ENCODE peak calls at places on chromosomes 5 and 9, in six cellular contexts. One of them, this sample, is unnamed. For H3K9me3, the result is how much of the 10 kb centered on the place peaks cover.

GRCh38 chr5:110751902-110752762 is 13.3 kb downstream of the SLC25A46 start:
- DNase-seq in ovary: no peak
- DNase-seq in uterus: no peak
- DNase-seq in pancreas: no peak
- DNase-seq in OCI-LY7: no peak
- DNase-seq in CD8-positive, alpha-beta T cell: no peak
- DNase-seq in this sample: no peak

GRCh38 chr5:102600964-102601363 is 102.2 kb upstream of the SLCO6A1 start:
- DNase-seq in ovary: no peak
- DNase-seq in uterus: no peak
- DNase-seq in pancreas: no peak
- DNase-seq in OCI-LY7: no peak
- DNase-seq in CD8-positive, alpha-beta T cell: no peak
- DNase-seq in this sample: no peak

GRCh38 chr5:172499287-172499686 is 45.0 kb upstream of the SH3PXD2B start:
- DNase-seq in ovary: no peak
- DNase-seq in uterus: peak
- DNase-seq in pancreas: no peak
- DNase-seq in OCI-LY7: no peak
- DNase-seq in CD8-positive, alpha-beta T cell: no peak
- DNase-seq in this sample: no peak

GRCh38 chr9:126499005-126499910 is 114.5 kb upstream of the LMX1B start:
- DNase-seq in ovary: no peak
- DNase-seq in uterus: peak
- DNase-seq in pancreas: peak
- DNase-seq in OCI-LY7: peak
- DNase-seq in CD8-positive, alpha-beta T cell: peak
- DNase-seq in this sample: peak

GRCh38 chr5:142866563-142867275 is 96.5 kb downstream of the ARHGAP26 start:
- DNase-seq in ovary: no peak
- DNase-seq in uterus: peak
- DNase-seq in pancreas: peak
- DNase-seq in OCI-LY7: peak
- DNase-seq in CD8-positive, alpha-beta T cell: peak
- DNase-seq in this sample: peak

GRCh38 chr5:153782589-153783238 is 256.0 kb downstream of the FAM114A2 start:
- DNase-seq in ovary: no peak
- DNase-seq in uterus: no peak
- DNase-seq in pancreas: no peak
- DNase-seq in OCI-LY7: no peak
- DNase-seq in CD8-positive, alpha-beta T cell: no peak
- DNase-seq in this sample: no peak

GRCh38 chr9:107637421-107638420 is 148.2 kb upstream of the KLF4 start:
- DNase-seq in ovary: peak
- DNase-seq in uterus: peak
- DNase-seq in pancreas: peak
- DNase-seq in OCI-LY7: no peak
- DNase-seq in CD8-positive, alpha-beta T cell: no peak
- DNase-seq in this sample: peak

GRCh38 chr5:163841-164240 is 27.5 kb upstream of the LRRC14B start:
- DNase-seq in ovary: peak
- DNase-seq in uterus: no peak
- DNase-seq in pancreas: no peak
- DNase-seq in OCI-LY7: no peak
- DNase-seq in CD8-positive, alpha-beta T cell: no peak
- DNase-seq in this sample: no peak

GRCh38 chr5:51302358-51302757 is 80.9 kb upstream of the ISL1 start:
- DNase-seq in ovary: no peak
- DNase-seq in uterus: no peak
- DNase-seq in pancreas: no peak
- DNase-seq in OCI-LY7: no peak
- DNase-seq in CD8-positive, alpha-beta T cell: no peak
- DNase-seq in this sample: no peak

GRCh38 chr9:72615931-72616330 is 94.5 kb downstream of the TMC1 start:
- DNase-seq in ovary: no peak
- DNase-seq in uterus: no peak
- DNase-seq in pancreas: no peak
- DNase-seq in OCI-LY7: no peak
- DNase-seq in CD8-positive, alpha-beta T cell: no peak
- DNase-seq in this sample: no peak

GRCh38 chr5:143063175-143063970 is 293.2 kb downstream of the ARHGAP26 start:
- DNase-seq in ovary: peak
- DNase-seq in uterus: peak
- DNase-seq in pancreas: no peak
- DNase-seq in OCI-LY7: no peak
- DNase-seq in CD8-positive, alpha-beta T cell: no peak
- DNase-seq in this sample: no peak

GRCh38 chr9:91036826-91037510 is 235.3 kb downstream of the SYK start:
- DNase-seq in ovary: peak
- DNase-seq in uterus: peak
- DNase-seq in pancreas: peak
- DNase-seq in OCI-LY7: peak
- DNase-seq in CD8-positive, alpha-beta T cell: peak
- DNase-seq in this sample: peak

GRCh38 chr5:54115768-54116403 is 194.5 kb downstream of the ARL15 start:
- DNase-seq in ovary: no peak
- DNase-seq in uterus: no peak
- DNase-seq in pancreas: no peak
- DNase-seq in OCI-LY7: no peak
- DNase-seq in CD8-positive, alpha-beta T cell: no peak
- DNase-seq in this sample: peak

GRCh38 chr5:177035982-177036381 is 13.5 kb downstream of the ZNF346 start:
- DNase-seq in ovary: no peak
- DNase-seq in uterus: no peak
- DNase-seq in pancreas: no peak
- DNase-seq in OCI-LY7: no peak
- DNase-seq in CD8-positive, alpha-beta T cell: no peak
- DNase-seq in this sample: no peak

GRCh38 chr5:79488775-79489174 is 25.2 kb downstream of the HOMER1 start:
- DNase-seq in ovary: no peak
- DNase-seq in uterus: no peak
- DNase-seq in pancreas: no peak
- DNase-seq in OCI-LY7: no peak
- DNase-seq in CD8-positive, alpha-beta T cell: no peak
- DNase-seq in this sample: no peak

GRCh38 chr9:75993434-75993833 is 103.0 kb downstream of the PCSK5 start:
- DNase-seq in ovary: no peak
- DNase-seq in uterus: no peak
- DNase-seq in pancreas: no peak
- DNase-seq in OCI-LY7: no peak
- DNase-seq in CD8-positive, alpha-beta T cell: no peak
- DNase-seq in this sample: no peak

GRCh38 chr9:138117836-138118235 is 240.3 kb downstream of the CACNA1B start:
- DNase-seq in ovary: no peak
- DNase-seq in uterus: no peak
- DNase-seq in pancreas: no peak
- DNase-seq in OCI-LY7: no peak
- DNase-seq in CD8-positive, alpha-beta T cell: no peak
- DNase-seq in this sample: no peak
- H3K9me3 ChIP-seq in ovary: under half
- H3K9me3 ChIP-seq in uterus: under half
- H3K9me3 ChIP-seq in pancreas: under half
- H3K9me3 ChIP-seq in OCI-LY7: under half
- H3K9me3 ChIP-seq in CD8-positive, alpha-beta T cell: under half
- H3K9me3 ChIP-seq in this sample: under half

DNA sequence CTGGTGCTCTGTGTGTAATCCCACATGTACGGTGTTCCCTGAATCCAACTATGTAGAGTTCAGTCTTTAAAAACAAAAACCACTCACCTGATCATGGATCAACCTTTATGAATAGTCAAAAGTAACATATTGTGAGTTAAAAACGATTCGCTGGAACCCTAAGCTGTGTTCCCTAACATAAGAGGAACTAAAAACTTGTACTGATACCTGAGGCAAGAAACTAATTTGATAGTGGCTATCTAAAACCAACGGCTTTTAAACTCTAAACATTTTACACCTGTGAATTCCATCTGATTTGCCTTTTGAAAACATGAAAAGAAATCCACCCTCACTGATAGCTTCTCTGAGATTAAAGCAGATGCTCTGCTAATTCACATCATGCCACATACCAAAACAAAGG is 101.5 kb downstream of the DEPDC1B start:
- DNase-seq in ovary: no peak
- DNase-seq in uterus: no peak
- DNase-seq in pancreas: no peak
- DNase-seq in OCI-LY7: peak
- DNase-seq in CD8-positive, alpha-beta T cell: no peak
- DNase-seq in this sample: no peak
- H3K9me3 ChIP-seq in ovary: under half
- H3K9me3 ChIP-seq in uterus: under half
- H3K9me3 ChIP-seq in pancreas: under half
- H3K9me3 ChIP-seq in OCI-LY7: under half
- H3K9me3 ChIP-seq in CD8-positive, alpha-beta T cell: under half
- H3K9me3 ChIP-seq in this sample: under half

GRCh38 chr9:135225619-135226228 is 138.3 kb downstream of the OLFM1 start:
- DNase-seq in ovary: no peak
- DNase-seq in uterus: no peak
- DNase-seq in pancreas: no peak
- DNase-seq in OCI-LY7: no peak
- DNase-seq in CD8-positive, alpha-beta T cell: no peak
- DNase-seq in this sample: no peak
- H3K9me3 ChIP-seq in ovary: under half
- H3K9me3 ChIP-seq in uterus: under half
- H3K9me3 ChIP-seq in pancreas: under half
- H3K9me3 ChIP-seq in OCI-LY7: under half
- H3K9me3 ChIP-seq in CD8-positive, alpha-beta T cell: under half
- H3K9me3 ChIP-seq in this sample: under half

GRCh38 chr5:180852510-180852909 is 8.6 kb downstream of the ZFP62 start:
- DNase-seq in ovary: no peak
- DNase-seq in uterus: no peak
- DNase-seq in pancreas: no peak
- DNase-seq in OCI-LY7: no peak
- DNase-seq in CD8-positive, alpha-beta T cell: no peak
- DNase-seq in this sample: no peak

GRCh38 chr5:180849827-180850226 is 11.2 kb downstream of the ZFP62 start:
- DNase-seq in ovary: no peak
- DNase-seq in uterus: no peak
- DNase-seq in pancreas: no peak
- DNase-seq in OCI-LY7: no peak
- DNase-seq in CD8-positive, alpha-beta T cell: no peak
- DNase-seq in this sample: no peak

GRCh38 chr5:180850434-180851078 is 10.5 kb downstream of the ZFP62 start:
- DNase-seq in ovary: no peak
- DNase-seq in uterus: no peak
- DNase-seq in pancreas: no peak
- DNase-seq in OCI-LY7: no peak
- DNase-seq in CD8-positive, alpha-beta T cell: no peak
- DNase-seq in this sample: no peak

GRCh38 chr5:180853522-180853921 is 7.6 kb downstream of the ZFP62 start:
- DNase-seq in ovary: no peak
- DNase-seq in uterus: no peak
- DNase-seq in pancreas: no peak
- DNase-seq in OCI-LY7: no peak
- DNase-seq in CD8-positive, alpha-beta T cell: no peak
- DNase-seq in this sample: no peak

DNA sequence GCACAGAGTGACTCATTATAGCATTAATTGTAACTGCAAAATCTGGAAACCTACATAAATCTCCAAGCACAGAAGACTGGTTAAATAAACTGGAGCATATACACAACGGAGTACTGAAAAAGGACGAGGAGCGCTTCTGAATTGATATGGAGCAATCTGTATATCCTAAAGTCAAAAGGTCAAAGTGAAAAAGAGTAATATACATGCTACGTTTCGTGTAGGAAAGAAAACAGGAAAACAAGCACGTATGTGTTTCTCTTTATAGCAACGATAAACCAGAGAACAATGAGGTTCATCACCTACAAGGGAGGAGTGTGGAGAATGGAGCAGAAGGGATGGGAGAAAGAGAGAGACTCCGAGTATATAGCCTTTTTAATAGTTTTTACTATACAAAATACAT is 8.0 kb downstream of the ZFP62 start:
- DNase-seq in ovary: no peak
- DNase-seq in uterus: no peak
- DNase-seq in pancreas: no peak
- DNase-seq in OCI-LY7: no peak
- DNase-seq in CD8-positive, alpha-beta T cell: no peak
- DNase-seq in this sample: no peak
- H3K9me3 ChIP-seq in ovary: under half
- H3K9me3 ChIP-seq in uterus: under half
- H3K9me3 ChIP-seq in pancreas: under half
- H3K9me3 ChIP-seq in OCI-LY7: under half
- H3K9me3 ChIP-seq in CD8-positive, alpha-beta T cell: under half
- H3K9me3 ChIP-seq in this sample: under half

DNA sequence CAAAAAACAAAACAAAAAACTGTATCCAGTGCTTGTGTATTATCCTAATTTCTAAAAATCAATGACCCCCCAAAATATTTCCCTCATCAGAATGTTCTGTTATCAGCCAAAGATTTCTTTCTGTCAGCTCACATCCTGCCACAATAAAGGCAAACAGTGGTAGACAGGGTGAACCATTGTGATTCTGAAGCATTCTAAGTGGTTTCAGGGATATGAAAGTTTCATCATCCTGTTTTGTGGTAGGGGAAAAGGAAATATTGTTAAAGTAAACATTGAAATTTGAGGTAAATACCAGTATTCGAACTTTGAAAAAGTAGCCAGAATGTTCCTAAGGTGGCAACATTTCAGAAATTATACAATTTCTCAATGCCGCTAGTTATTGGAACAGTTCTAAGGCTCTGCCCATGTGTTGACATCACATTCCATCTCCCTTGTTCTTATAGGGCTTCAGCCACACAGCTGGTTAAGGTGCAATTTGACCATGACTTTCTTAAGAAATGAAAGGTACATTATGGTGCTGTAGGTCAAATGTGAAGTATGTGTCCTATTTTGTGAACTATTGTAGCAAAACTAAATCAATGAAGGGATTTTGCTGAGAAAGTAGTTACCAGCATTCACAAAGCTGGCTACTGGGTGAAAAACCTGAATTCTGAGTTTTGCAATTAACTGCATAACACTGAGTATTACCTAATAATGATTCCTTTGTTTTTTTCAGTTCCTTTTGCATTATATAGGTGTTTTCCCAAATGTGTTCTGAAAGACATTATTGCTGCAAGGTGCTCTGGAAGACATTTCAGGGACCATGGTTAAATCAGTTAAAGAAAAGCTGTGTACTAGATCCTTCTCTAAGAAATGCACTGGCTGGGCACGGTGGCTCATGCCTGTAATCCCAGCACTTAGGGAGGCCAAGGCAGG is 107.6 kb upstream of the RASGRF2 start:
- DNase-seq in ovary: no peak
- DNase-seq in uterus: no peak
- DNase-seq in pancreas: no peak
- DNase-seq in OCI-LY7: no peak
- DNase-seq in CD8-positive, alpha-beta T cell: no peak
- DNase-seq in this sample: no peak
- H3K9me3 ChIP-seq in ovary: under half
- H3K9me3 ChIP-seq in uterus: under half
- H3K9me3 ChIP-seq in pancreas: under half
- H3K9me3 ChIP-seq in OCI-LY7: under half
- H3K9me3 ChIP-seq in CD8-positive, alpha-beta T cell: under half
- H3K9me3 ChIP-seq in this sample: under half

DNA sequence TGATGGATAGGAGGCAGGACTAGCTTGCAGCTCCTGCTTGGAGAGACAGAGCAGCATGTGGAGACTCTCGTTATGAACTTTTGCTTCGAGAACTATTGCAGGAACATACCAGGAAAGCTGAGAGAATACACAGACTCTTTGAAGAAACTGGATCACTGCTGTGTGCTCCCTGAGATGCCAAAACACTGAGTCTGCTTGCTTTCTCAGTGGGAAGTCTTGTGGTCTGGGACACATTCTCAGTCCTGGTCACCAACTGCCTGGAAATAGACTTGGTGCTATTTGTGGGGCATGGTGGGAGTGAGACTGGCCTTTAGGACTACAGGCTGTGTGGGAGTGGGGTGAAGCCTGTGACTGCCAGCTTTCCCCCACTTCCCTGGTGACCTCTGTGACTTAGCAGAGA is 252.6 kb downstream of the MED10 start:
- DNase-seq in ovary: no peak
- DNase-seq in uterus: no peak
- DNase-seq in pancreas: no peak
- DNase-seq in OCI-LY7: no peak
- DNase-seq in CD8-positive, alpha-beta T cell: no peak
- DNase-seq in this sample: no peak
- H3K9me3 ChIP-seq in ovary: under half
- H3K9me3 ChIP-seq in uterus: under half
- H3K9me3 ChIP-seq in pancreas: under half
- H3K9me3 ChIP-seq in OCI-LY7: under half
- H3K9me3 ChIP-seq in CD8-positive, alpha-beta T cell: under half
- H3K9me3 ChIP-seq in this sample: under half